ENCODE peak calls at places on chromosomes 13 and 19, in eight cellular contexts. C is tibial nerve, V is choroid plexus epithelial cell, W is cardiac fibroblast, E is fibroblast of mammary gland, O is psoas muscle, H is GM13977, A is HFFc6. Y is an unnamed sample.

GRCh38 chr19:33938821-33939220 is 142.2 kb downstream of the KCTD15 start:
- DNase-seq in C (no peak), V (no peak), W (no peak), E (no peak), O (no peak), H (no peak), A (no peak), Y (no peak)

GRCh38 chr19:49056101-49056901 is 1.2 kb downstream of the CGB7 start:
- DNase-seq in C (peak; percentile 25), V (peak; percentile 37), W (peak; percentile 49), E (peak; percentile 21), O (peak; percentile 77), H (peak; percentile 90), A (no peak), Y (no peak)

GRCh38 chr19:41616785-41617621 is 9.9 kb downstream of the CEACAM4 start:
- DNase-seq in C (no peak), V (peak; percentile 44), W (peak; percentile 10), E (peak; percentile 3), O (no peak), H (no peak), A (no peak), Y (no peak)

GRCh38 chr13:48263196-48263595 is 30.2 kb downstream of the ITM2B start:
- DNase-seq in C (no peak), V (no peak), W (no peak), E (no peak), O (no peak), H (no peak), A (no peak), Y (no peak)

GRCh38 chr13:112483299-112483698 is 104.7 kb downstream of the TUBGCP3 start:
- DNase-seq in C (no peak), V (no peak), W (no peak), E (no peak), O (no peak), H (no peak), A (no peak), Y (no peak)

GRCh38 chr13:75724742-75725504 is 88.8 kb downstream of the LMO7 start:
- DNase-seq in C (no peak), V (no peak), W (no peak), E (peak; percentile 11), O (no peak), H (no peak), A (no peak), Y (no peak)

GRCh38 chr19:18663940-18664530 is 19.4 kb upstream of the CRTC1 start:
- DNase-seq in C (no peak), V (no peak), W (no peak), E (no peak), O (no peak), H (no peak), A (no peak), Y (no peak)

GRCh38 chr13:70792121-70792520 is 683.9 kb upstream of the KLHL1 start:
- DNase-seq in C (no peak), V (no peak), W (no peak), E (no peak), O (no peak), H (no peak), A (no peak), Y (no peak)

GRCh38 chr19:40684280-40684679 is 6.2 kb downstream of the NUMBL start:
- DNase-seq in C (no peak), V (no peak), W (no peak), E (no peak), O (no peak), H (no peak), A (no peak), Y (no peak)

GRCh38 chr19:2534374-2535050 is 58.6 kb downstream of the GADD45B start:
- DNase-seq in C (no peak), V (no peak), W (no peak), E (peak; percentile 28), O (peak; percentile 7), H (no peak), A (no peak), Y (no peak)

GRCh38 chr19:18895038-18895827 is 725 bp downstream of the CERS1 start:
- DNase-seq in C (no peak), V (peak; percentile 7), W (peak; percentile 33), E (peak; percentile 34), O (peak; percentile 85), H (peak; percentile 78), A (peak; percentile 13), Y (peak; percentile 86)

GRCh38 chr19:16581971-16582343 is 9.7 kb upstream of the SLC35E1 start:
- DNase-seq in C (no peak), V (no peak), W (no peak), E (peak; percentile 78), O (peak; percentile 82), H (no peak), A (no peak), Y (no peak)

GRCh38 chr19:38700933-38701454 is 43.3 kb downstream of the CAPN12 start:
- DNase-seq in C (no peak), V (no peak), W (no peak), E (no peak), O (no peak), H (no peak), A (no peak), Y (no peak)

GRCh38 chr13:27170221-27170520 is 1.4 kb downstream of the USP12 start:
- DNase-seq in C (no peak), V (peak; percentile 80), W (peak; percentile 58), E (peak; percentile 84), O (no peak), H (peak; percentile 67), A (peak; percentile 68), Y (no peak)

GRCh38 chr19:13099073-13099999 is 3.3 kb downstream of the LYL1 start:
- DNase-seq in C (no peak), V (no peak), W (peak; percentile 62), E (peak; percentile 38), O (peak; percentile 87), H (peak; percentile 86), A (peak; percentile 50), Y (no peak)

GRCh38 chr19:10292206-10292788 is 2.5 kb downstream of the ICAM5 start:
- DNase-seq in C (peak; percentile 47), V (peak; percentile 88), W (peak; percentile 84), E (peak; percentile 43), O (peak; percentile 85), H (peak; percentile 91), A (peak; percentile 56), Y (peak; percentile 88)

GRCh38 chr13:23922005-23922932 is 25.0 kb upstream of the C1QTNF9B start:
- DNase-seq in C (no peak), V (no peak), W (no peak), E (no peak), O (no peak), H (no peak), A (no peak), Y (no peak)

GRCh38 chr19:10976200-10976892 is 15.5 kb downstream of the SMARCA4 start:
- DNase-seq in C (no peak), V (no peak), W (no peak), E (no peak), O (no peak), H (no peak), A (no peak), Y (no peak)

GRCh38 chr19:17860993-17861360 is 1.3 kb downstream of the RPL18A start:
- DNase-seq in C (no peak), V (no peak), W (no peak), E (no peak), O (no peak), H (no peak), A (no peak), Y (no peak)

GRCh38 chr19:56167064-56167578 is 8.7 kb upstream of the GALP start:
- DNase-seq in C (no peak), V (peak; percentile 21), W (no peak), E (peak; percentile 13), O (no peak), H (no peak), A (no peak), Y (no peak)

GRCh38 chr19:43438291-43439162 is 23.8 kb downstream of the TEX101 start:
- DNase-seq in C (no peak), V (peak; percentile 15), W (peak; percentile 82), E (peak; percentile 90), O (no peak), H (no peak), A (peak; percentile 76), Y (no peak)

GRCh38 chr19:36330226-36330625 is 48.8 kb downstream of the ZFP14 start:
- DNase-seq in C (no peak), V (no peak), W (no peak), E (no peak), O (no peak), H (no peak), A (no peak), Y (no peak)

GRCh38 chr19:36331353-36332228 is 47.4 kb downstream of the ZFP14 start:
- DNase-seq in C (peak; percentile 55), V (peak; percentile 98), W (peak; percentile 92), E (peak; percentile 95), O (peak; percentile 83), H (peak; percentile 81), A (peak; percentile 87), Y (peak; percentile 93)
- TF ChIP-seq CTCF in C (no peak), V (peak; percentile 4), W (no peak), E (no peak), O (peak; percentile 10), H (no peak), A (no peak), Y (no peak)

DNA sequence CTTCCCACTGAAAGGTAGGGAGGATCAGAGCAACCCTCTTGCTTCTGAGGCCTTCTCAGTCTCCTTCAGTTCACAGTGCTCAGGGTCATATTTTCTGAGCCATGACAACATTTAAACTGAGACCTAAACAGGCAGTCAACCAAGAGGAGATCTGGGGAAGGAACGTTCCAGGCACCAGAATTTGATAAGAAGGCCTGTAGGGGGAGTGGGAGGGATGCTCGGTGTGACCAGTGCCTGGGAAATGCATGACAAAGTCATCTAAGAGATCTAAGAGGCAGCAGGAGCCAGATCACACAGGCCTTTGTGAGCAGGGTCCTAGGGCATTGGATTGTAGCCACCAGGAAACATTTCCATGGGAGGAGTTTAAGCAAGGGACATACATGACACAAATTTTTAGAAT is 71.6 kb downstream of the SHISA2 start:
- DNase-seq in C (no peak), V (peak; percentile 58), W (peak; percentile 26), E (no peak), O (no peak), H (no peak), A (peak; percentile 3), Y (no peak)
- TF ChIP-seq CTCF in C (no peak), V (peak; percentile 67), W (peak; percentile 22), E (no peak), O (peak; percentile 22), H (no peak), A (peak; percentile 50), Y (peak; percentile 54)

DNA sequence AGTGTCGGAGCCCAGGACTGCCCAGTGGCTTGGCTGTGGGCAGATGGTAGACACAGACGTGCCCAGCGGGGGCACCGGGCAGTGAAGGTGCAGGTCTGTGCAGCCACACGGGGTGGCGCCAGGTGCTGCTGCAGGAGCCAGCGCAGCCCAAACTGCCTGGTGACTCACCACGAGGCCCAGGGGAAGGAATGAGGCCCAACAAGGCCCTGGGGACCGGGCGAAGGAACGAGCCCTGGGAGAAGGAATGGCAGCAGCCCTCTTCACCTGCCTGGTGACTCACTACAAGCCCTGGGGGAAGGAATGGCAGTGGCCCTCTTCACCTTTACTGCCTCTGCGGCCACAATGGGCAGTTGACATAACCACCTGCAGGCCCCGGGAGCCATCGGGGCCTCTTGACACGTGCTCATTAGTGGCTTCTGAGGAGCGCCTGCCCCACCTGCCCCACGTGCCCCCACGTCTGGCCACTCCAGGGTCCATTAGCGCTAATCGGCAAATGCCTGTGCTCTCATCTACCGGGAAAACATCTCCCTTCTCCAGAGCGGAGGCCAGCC is 9.3 kb downstream of the MED16 start:
- DNase-seq in C (no peak), V (no peak), W (no peak), E (no peak), O (peak; percentile 32), H (no peak), A (no peak), Y (no peak)
- TF ChIP-seq CTCF in C (no peak), V (no peak), W (no peak), E (no peak), O (no peak), H (no peak), A (no peak), Y (no peak)

GRCh38 chr19:47408156-47408938 is 11.0 kb downstream of the MEIS3 start:
- DNase-seq in C (no peak), V (no peak), W (no peak), E (no peak), O (no peak), H (peak; percentile 10), A (no peak), Y (no peak)
- TF ChIP-seq CTCF in C (no peak), V (no peak), W (no peak), E (no peak), O (no peak), H (no peak), A (no peak), Y (no peak)